ENCODE peak calls at places on chromosomes 4 and X, in seven cellular contexts. V is IMR-90, O is neuronal stem cell, D is mesendoderm, U is trophoblast cell, Y is H1, Z is H9. Q is an unnamed sample.

GRCh38 chr4:4608214-4608537 is 66.3 kb upstream of the STX18 start:
- DNase-seq in V (no peak), Y (no peak), O (no peak), U (no peak), Z (no peak), D (no peak), Q (no peak)

GRCh38 chrX:150688911-150689451 is 4.2 kb upstream of the MTMR1 start:
- DNase-seq in Y (no peak), Z (peak), V (peak), O (no peak), D (peak), U (peak), Q (peak)

GRCh38 chr4:16864199-16864598 is 34.2 kb downstream of the LDB2 start:
- DNase-seq in D (no peak), U (no peak), Y (no peak), O (no peak), Z (no peak), V (peak), Q (no peak)

GRCh38 chr4:150010525-150011126 is 67.6 kb upstream of the DCLK2 start:
- DNase-seq in Y (no peak), D (peak), U (peak), V (peak), Z (peak), O (peak), Q (peak)

GRCh38 chr4:58734030-58734673 is 1624.0 kb upstream of the IGFBP7 start:
- DNase-seq in U (no peak), Z (no peak), Y (no peak), O (no peak), D (no peak), V (peak), Q (peak)

GRCh38 chr4:56424697-56425514 is 10.5 kb downstream of the PPAT start:
- DNase-seq in O (no peak), U (peak), D (no peak), Y (no peak), V (peak), Z (no peak), Q (peak)

GRCh38 chr4:176187610-176188009 is 7.8 kb downstream of the SPATA4 start:
- DNase-seq in Z (no peak), D (no peak), Y (no peak), O (no peak), V (peak), U (peak), Q (peak)

GRCh38 chr4:146342600-146343192 is 128.4 kb downstream of the REELD1 start:
- DNase-seq in Z (no peak), D (peak), O (no peak), V (peak), Y (no peak), U (peak), Q (peak)

GRCh38 chr4:106329027-106329618 is 12.8 kb downstream of the AIMP1 start:
- DNase-seq in Z (no peak), O (no peak), D (peak), Y (no peak), U (peak), V (peak), Q (peak)

GRCh38 chr4:170391066-170391754 is 301.5 kb upstream of the AADAT start:
- DNase-seq in Z (no peak), O (no peak), U (no peak), V (peak), Y (no peak), D (peak), Q (peak)

GRCh38 chrX:85024044-85024443 is 20.4 kb downstream of the APOOL start:
- DNase-seq in Y (no peak), Z (no peak), V (peak), U (no peak), D (no peak), O (no peak), Q (no peak)

GRCh38 chrX:101550362-101550761 is at the start of gene ARMCX1:
- DNase-seq in Y (peak), V (peak), U (peak), Z (peak), D (peak), O (peak), Q (peak)

GRCh38 chr4:8355864-8356565 is 84.5 kb downstream of the ACOX3 start:
- DNase-seq in V (peak), U (peak), Y (no peak), D (peak), Z (peak), O (no peak), Q (peak)

GRCh38 chr4:90845777-90846176 is 718.6 kb downstream of the CCSER1 start:
- DNase-seq in D (no peak), O (no peak), Z (no peak), V (no peak), U (no peak), Y (no peak), Q (peak)

GRCh38 chrX:3728454-3728853 is 15.0 kb upstream of the PRKX start:
- DNase-seq in O (no peak), V (peak), D (no peak), U (peak), Y (no peak), Z (no peak), Q (no peak)

GRCh38 chr4:78656968-78657445 is 105.4 kb downstream of the ANXA3 start:
- DNase-seq in Y (no peak), U (no peak), Z (no peak), V (no peak), O (no peak), D (no peak), Q (no peak)

GRCh38 chrX:131841496-131842410 is 181.3 kb upstream of the STK26 start:
- DNase-seq in D (peak), Y (peak), O (peak), Z (peak), U (peak), V (peak), Q (peak)

GRCh38 chr4:87235020-87235671 is 14.7 kb upstream of the KLHL8 start:
- DNase-seq in O (no peak), D (no peak), V (peak), Y (no peak), U (peak), Z (no peak), Q (peak)

GRCh38 chr4:8352368-8353157 is 83.0 kb downstream of the HTRA3 start:
- DNase-seq in D (no peak), Z (peak), U (no peak), O (no peak), V (no peak), Y (peak), Q (no peak)

GRCh38 chr4:51843309-51844156 is 580 bp downstream of the DCUN1D4 start:
- DNase-seq in D (peak), O (no peak), Z (no peak), U (peak), Y (no peak), V (peak), Q (peak)

GRCh38 chrX:39450578-39450977 is 647.2 kb downstream of the BCOR start:
- DNase-seq in D (no peak), Z (no peak), O (no peak), U (no peak), Y (no peak), V (no peak), Q (no peak)

GRCh38 chrX:89053223-89053622 is 306.2 kb downstream of the CPXCR1 start:
- DNase-seq in Z (no peak), U (no peak), Y (no peak), V (no peak), D (no peak), O (no peak), Q (no peak)

GRCh38 chr4:67071641-67072040 is 473.7 kb downstream of the CENPC start:
- DNase-seq in Y (no peak), U (no peak), Z (no peak), D (no peak), V (no peak), O (no peak), Q (no peak)

GRCh38 chr4:174278467-174278866 is 5.0 kb downstream of the FBXO8 start:
- DNase-seq in Y (no peak), D (no peak), V (no peak), U (no peak), O (no peak), Z (no peak), Q (no peak)

GRCh38 chrX:93868289-93868985 is 194.4 kb downstream of the FAM133A start:
- DNase-seq in V (no peak), U (no peak), Z (no peak), D (no peak), O (no peak), Y (no peak), Q (no peak)

GRCh38 chr4:107719211-107719926 is 665 bp downstream of the PAPSS1 start:
- DNase-seq in V (peak), D (peak), Y (no peak), O (no peak), U (peak), Z (peak), Q (peak)

GRCh38 chrX:118536687-118537461 is 41.3 kb downstream of the DOCK11 start:
- DNase-seq in Y (no peak), O (no peak), Z (no peak), D (peak), U (peak), V (peak), Q (peak)

GRCh38 chr4:22202351-22203343 is 254.1 kb upstream of the KCNIP4 start:
- DNase-seq in D (no peak), O (no peak), V (no peak), Z (no peak), U (no peak), Y (no peak), Q (no peak)

GRCh38 chr4:38867478-38868054 is at the start of gene FAM114A1:
- DNase-seq in O (peak), U (peak), Z (peak), Y (peak), D (peak), V (peak), Q (peak)

GRCh38 chr4:139025841-139026240 is 10.3 kb downstream of the NOCT start:
- DNase-seq in O (no peak), Y (no peak), U (no peak), V (peak), D (no peak), Z (no peak), Q (no peak)

GRCh38 chrX:349196-349595 is 30.6 kb upstream of the GTPBP6 start:
- DNase-seq in U (no peak), O (no peak), Z (no peak), V (no peak), Y (no peak), D (no peak), Q (peak)

GRCh38 chr4:110055014-110055768 is 142.5 kb downstream of the EGF start:
- DNase-seq in D (peak), U (no peak), O (no peak), V (peak), Z (no peak), Y (no peak), Q (peak)

GRCh38 chrX:20442597-20442996 is 175.9 kb upstream of the RPS6KA3 start:
- DNase-seq in Y (peak), U (peak), O (peak), Z (peak), V (peak), D (peak), Q (peak)

GRCh38 chr4:38179690-38180299 is 219.6 kb downstream of the PTTG2 start:
- DNase-seq in Y (peak), Z (peak), V (peak), D (peak), U (peak), O (peak), Q (peak)

GRCh38 chrX:110414679-110415439 is 56.2 kb downstream of the RTL9 start:
- DNase-seq in Z (no peak), D (no peak), Y (no peak), O (no peak), U (no peak), V (peak), Q (peak)

GRCh38 chr4:144174401-144175067 is 34.0 kb upstream of the GYPA start:
- DNase-seq in D (peak), Y (no peak), O (peak), U (peak), V (peak), Z (no peak), Q (peak)

GRCh38 chr4:53012738-53013137 is 150.6 kb downstream of the RASL11B start:
- DNase-seq in U (no peak), Y (no peak), V (peak), D (no peak), Z (no peak), O (no peak), Q (peak)

GRCh38 chr4:161222889-161223288 is 940.9 kb downstream of the FSTL5 start:
- DNase-seq in Z (no peak), V (no peak), Y (no peak), D (no peak), U (no peak), O (no peak), Q (no peak)

GRCh38 chr4:52576326-52576725 is 82.8 kb downstream of the USP46 start:
- DNase-seq in D (no peak), V (no peak), Z (no peak), U (no peak), Y (no peak), O (no peak), Q (no peak)

GRCh38 chr4:172850838-172851237 is 317.8 kb upstream of the GALNT7 start:
- DNase-seq in D (no peak), Y (no peak), Z (no peak), O (no peak), U (no peak), V (peak), Q (peak)
- H2AK5ac ChIP-seq in D (no peak), Y (no peak), Z (no peak), O (no peak), U (no peak), V (no peak), Q (no peak)

DNA sequence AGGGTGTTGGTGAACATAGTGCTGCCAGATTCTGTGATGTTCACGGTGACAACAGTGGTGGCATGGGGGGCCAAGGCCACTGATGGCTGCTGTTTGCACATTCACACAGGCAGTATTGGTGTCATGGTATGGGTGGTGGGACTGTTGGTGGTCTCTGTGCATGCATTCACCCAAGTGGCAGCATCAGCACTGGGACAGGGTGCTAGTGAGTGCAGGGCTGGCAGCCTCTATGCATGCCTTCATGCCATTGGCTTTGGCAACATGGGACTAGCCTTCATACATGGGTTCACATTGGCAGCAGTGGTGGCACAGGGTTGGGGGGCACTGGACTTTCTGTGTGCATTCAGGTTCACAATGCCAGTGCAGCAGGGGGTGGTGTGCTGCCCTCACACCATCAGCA is 489.7 kb upstream of the FGF16 start:
- DNase-seq in V (no peak), Y (no peak), U (no peak), D (no peak), O (no peak), Z (no peak), Q (no peak)
- H2AK5ac ChIP-seq in V (no peak), Y (no peak), U (no peak), D (no peak), O (no peak), Z (no peak), Q (no peak)

DNA sequence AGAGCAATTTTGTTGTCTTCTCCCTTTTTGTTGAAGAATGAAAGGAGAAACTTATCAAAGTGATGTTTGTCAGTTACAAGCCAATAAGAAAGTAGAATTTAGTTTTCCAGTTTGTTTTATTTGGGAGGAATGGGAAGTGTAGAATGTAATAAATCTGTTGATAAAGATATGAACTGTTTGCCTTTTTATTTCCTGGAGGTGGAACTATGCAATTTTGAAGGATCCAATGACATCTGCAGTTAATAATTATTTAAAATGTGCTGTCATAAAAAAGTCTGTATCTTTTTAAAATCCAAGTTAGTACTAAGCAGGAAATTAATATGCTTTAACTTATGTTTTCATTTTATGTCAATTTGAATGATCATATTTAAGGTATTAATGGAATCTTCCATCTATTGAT is 44.9 kb downstream of the PF4 start:
- DNase-seq in O (no peak), Y (no peak), Z (no peak), V (no peak), D (no peak), U (no peak), Q (no peak)
- H2AK5ac ChIP-seq in O (no peak), Y (no peak), Z (no peak), V (no peak), D (no peak), U (no peak), Q (no peak)

DNA sequence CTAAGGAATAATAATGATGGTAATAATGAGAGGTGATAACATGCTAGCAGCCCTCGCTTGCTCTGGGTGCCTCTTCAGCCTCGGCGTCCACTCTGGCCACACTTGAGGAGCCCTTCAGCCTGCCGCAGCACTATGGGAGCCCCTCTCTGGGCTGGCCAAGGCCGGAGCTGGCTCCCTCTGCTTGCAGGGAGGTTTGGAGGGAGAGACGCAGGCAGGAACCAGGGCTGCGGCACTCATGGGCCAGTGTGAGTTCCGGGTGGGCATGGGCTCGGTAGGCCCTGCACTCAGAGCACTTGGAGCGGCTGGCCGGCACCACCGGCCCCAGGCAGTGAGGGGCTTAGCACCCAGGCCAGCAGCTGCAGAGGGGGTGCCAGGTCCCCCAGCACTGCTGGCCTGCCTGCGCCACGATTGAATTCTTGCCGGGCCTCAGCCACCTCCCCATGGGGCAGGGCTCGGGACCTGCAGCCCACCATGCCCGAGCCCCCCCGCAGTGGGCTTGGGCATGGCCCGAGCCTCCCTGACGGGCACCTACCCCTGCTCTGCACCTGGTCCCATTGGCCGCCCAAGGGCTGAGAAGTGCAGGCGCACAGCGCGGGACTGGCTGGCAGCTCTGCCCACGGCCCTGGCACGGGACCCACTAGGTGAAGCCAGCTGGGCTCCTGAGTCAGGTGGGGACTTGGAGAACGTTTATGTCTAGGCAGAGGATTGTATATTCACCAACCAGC is 7.1 kb upstream of the ADH1C start:
- DNase-seq in U (no peak), Z (no peak), V (no peak), Y (no peak), D (no peak), O (no peak), Q (no peak)
- H2AK5ac ChIP-seq in U (no peak), Z (no peak), V (no peak), Y (no peak), D (no peak), O (no peak), Q (no peak)

GRCh38 chr4:157751631-157752030 is 421.2 kb downstream of the GASK1B start:
- DNase-seq in Y (no peak), D (no peak), Z (no peak), V (no peak), U (no peak), O (no peak), Q (no peak)
- H2AK5ac ChIP-seq in Y (no peak), D (no peak), Z (no peak), V (no peak), U (no peak), O (no peak), Q (no peak)

GRCh38 chr4:158863296-158863695 is 94.5 kb downstream of the FNIP2 start:
- DNase-seq in U (no peak), D (no peak), O (no peak), Y (no peak), V (no peak), Z (no peak), Q (no peak)

GRCh38 chr4:158860856-158861255 is 92.0 kb downstream of the FNIP2 start:
- DNase-seq in Y (no peak), O (no peak), U (no peak), V (no peak), D (no peak), Z (no peak), Q (no peak)

GRCh38 chr4:158859661-158860060 is 90.8 kb downstream of the FNIP2 start:
- DNase-seq in U (peak), Y (no peak), D (no peak), V (no peak), O (no peak), Z (no peak), Q (no peak)

GRCh38 chr4:158861766-158862165 is 92.9 kb downstream of the FNIP2 start:
- DNase-seq in V (no peak), U (no peak), O (no peak), Y (no peak), Z (no peak), D (peak), Q (no peak)

DNA sequence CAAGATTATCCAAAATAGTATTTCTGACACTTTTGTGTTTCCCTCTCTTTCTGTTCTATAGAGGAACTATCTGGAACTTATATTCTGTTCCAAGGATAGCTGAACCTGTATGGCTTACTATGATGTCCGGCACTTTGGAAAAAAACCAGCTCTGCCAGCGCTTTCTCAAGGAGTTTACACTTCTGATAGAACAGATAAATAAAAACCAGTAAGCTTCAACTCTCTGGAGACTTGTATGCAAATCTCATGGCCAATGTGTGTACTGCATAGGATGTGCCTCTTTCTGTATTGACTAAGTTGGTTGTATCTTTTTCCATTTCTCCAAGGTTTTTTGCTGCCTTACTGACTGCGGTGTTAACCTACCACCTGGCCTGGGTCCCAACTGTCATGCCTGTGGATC is 92.5 kb downstream of the FNIP2 start:
- DNase-seq in U (no peak), Y (no peak), V (no peak), D (no peak), Z (no peak), O (no peak), Q (no peak)
- H2AK5ac ChIP-seq in U (no peak), Y (no peak), V (no peak), D (no peak), Z (no peak), O (no peak), Q (no peak)